ENCODE peak calls at places on chromosomes 1 and 21, in eight cellular contexts. One of them, this sample, is unnamed.

GRCh38 chr1:46605242-46605641 is 1.2 kb upstream of the MKNK1 start:
- DNase-seq in Caco-2: no peak
- DNase-seq in NCI-H1092 treated with DMSO at 0.1 percent for 48 hours: no peak
- DNase-seq in immature natural killer cell: peak
- DNase-seq in fibroblast of lung: no peak
- DNase-seq in stimulated activated CD8-positive, alpha-beta memory T cell treated with anti-CD3 and anti-CD28 coated beads, Interleukin-15, amount 100 ng/mL, for 4 hours: no peak
- DNase-seq in WTC11: no peak
- DNase-seq in mucosa of descending colon: peak
- DNase-seq in this sample: no peak

GRCh38 chr1:203104789-203105188 is 19.0 kb upstream of the MYOG start:
- DNase-seq in Caco-2: no peak
- DNase-seq in NCI-H1092 treated with DMSO at 0.1 percent for 48 hours: no peak
- DNase-seq in immature natural killer cell: no peak
- DNase-seq in fibroblast of lung: no peak
- DNase-seq in stimulated activated CD8-positive, alpha-beta memory T cell treated with anti-CD3 and anti-CD28 coated beads, Interleukin-15, amount 100 ng/mL, for 4 hours: no peak
- DNase-seq in WTC11: no peak
- DNase-seq in mucosa of descending colon: no peak
- DNase-seq in this sample: no peak

GRCh38 chr1:238088891-238089290 is 198.2 kb upstream of the ZP4 start:
- DNase-seq in Caco-2: no peak
- DNase-seq in NCI-H1092 treated with DMSO at 0.1 percent for 48 hours: peak
- DNase-seq in immature natural killer cell: no peak
- DNase-seq in fibroblast of lung: peak
- DNase-seq in stimulated activated CD8-positive, alpha-beta memory T cell treated with anti-CD3 and anti-CD28 coated beads, Interleukin-15, amount 100 ng/mL, for 4 hours: no peak
- DNase-seq in WTC11: no peak
- DNase-seq in mucosa of descending colon: no peak
- DNase-seq in this sample: no peak

GRCh38 chr1:226643701-226644540 is 95.2 kb downstream of the ITPKB start:
- DNase-seq in Caco-2: no peak
- DNase-seq in NCI-H1092 treated with DMSO at 0.1 percent for 48 hours: no peak
- DNase-seq in immature natural killer cell: no peak
- DNase-seq in fibroblast of lung: no peak
- DNase-seq in stimulated activated CD8-positive, alpha-beta memory T cell treated with anti-CD3 and anti-CD28 coated beads, Interleukin-15, amount 100 ng/mL, for 4 hours: no peak
- DNase-seq in WTC11: no peak
- DNase-seq in mucosa of descending colon: no peak
- DNase-seq in this sample: no peak

GRCh38 chr1:198649598-198650338 is 10.9 kb downstream of the PTPRC start:
- DNase-seq in Caco-2: no peak
- DNase-seq in NCI-H1092 treated with DMSO at 0.1 percent for 48 hours: no peak
- DNase-seq in immature natural killer cell: no peak
- DNase-seq in fibroblast of lung: no peak
- DNase-seq in stimulated activated CD8-positive, alpha-beta memory T cell treated with anti-CD3 and anti-CD28 coated beads, Interleukin-15, amount 100 ng/mL, for 4 hours: no peak
- DNase-seq in WTC11: no peak
- DNase-seq in mucosa of descending colon: no peak
- DNase-seq in this sample: no peak

GRCh38 chr1:35569956-35570355 is 3.2 kb upstream of the TFAP2E start:
- DNase-seq in Caco-2: no peak
- DNase-seq in NCI-H1092 treated with DMSO at 0.1 percent for 48 hours: no peak
- DNase-seq in immature natural killer cell: no peak
- DNase-seq in fibroblast of lung: peak
- DNase-seq in stimulated activated CD8-positive, alpha-beta memory T cell treated with anti-CD3 and anti-CD28 coated beads, Interleukin-15, amount 100 ng/mL, for 4 hours: no peak
- DNase-seq in WTC11: no peak
- DNase-seq in mucosa of descending colon: no peak
- DNase-seq in this sample: no peak

GRCh38 chr1:75618382-75618781 is 7.5 kb upstream of the SLC44A5 start:
- DNase-seq in Caco-2: no peak
- DNase-seq in NCI-H1092 treated with DMSO at 0.1 percent for 48 hours: no peak
- DNase-seq in immature natural killer cell: no peak
- DNase-seq in fibroblast of lung: no peak
- DNase-seq in stimulated activated CD8-positive, alpha-beta memory T cell treated with anti-CD3 and anti-CD28 coated beads, Interleukin-15, amount 100 ng/mL, for 4 hours: no peak
- DNase-seq in WTC11: no peak
- DNase-seq in mucosa of descending colon: no peak
- DNase-seq in this sample: no peak

GRCh38 chr1:32893198-32894018 is 7.1 kb downstream of the HPCA start:
- DNase-seq in Caco-2: peak
- DNase-seq in NCI-H1092 treated with DMSO at 0.1 percent for 48 hours: peak
- DNase-seq in immature natural killer cell: no peak
- DNase-seq in fibroblast of lung: peak
- DNase-seq in stimulated activated CD8-positive, alpha-beta memory T cell treated with anti-CD3 and anti-CD28 coated beads, Interleukin-15, amount 100 ng/mL, for 4 hours: no peak
- DNase-seq in WTC11: peak
- DNase-seq in mucosa of descending colon: peak
- DNase-seq in this sample: peak

GRCh38 chr21:26845066-26845749 is at the start of gene ADAMTS1:
- DNase-seq in Caco-2: no peak
- DNase-seq in NCI-H1092 treated with DMSO at 0.1 percent for 48 hours: peak
- DNase-seq in immature natural killer cell: peak
- DNase-seq in fibroblast of lung: peak
- DNase-seq in stimulated activated CD8-positive, alpha-beta memory T cell treated with anti-CD3 and anti-CD28 coated beads, Interleukin-15, amount 100 ng/mL, for 4 hours: no peak
- DNase-seq in WTC11: peak
- DNase-seq in mucosa of descending colon: peak
- DNase-seq in this sample: peak

GRCh38 chr1:104801344-104801743 is 1051.6 kb downstream of the AMY1C start:
- DNase-seq in Caco-2: no peak
- DNase-seq in NCI-H1092 treated with DMSO at 0.1 percent for 48 hours: no peak
- DNase-seq in immature natural killer cell: no peak
- DNase-seq in fibroblast of lung: no peak
- DNase-seq in stimulated activated CD8-positive, alpha-beta memory T cell treated with anti-CD3 and anti-CD28 coated beads, Interleukin-15, amount 100 ng/mL, for 4 hours: no peak
- DNase-seq in WTC11: no peak
- DNase-seq in mucosa of descending colon: no peak
- DNase-seq in this sample: no peak

GRCh38 chr1:32754282-32755097 is 51.9 kb upstream of the SYNC start:
- DNase-seq in Caco-2: no peak
- DNase-seq in NCI-H1092 treated with DMSO at 0.1 percent for 48 hours: peak
- DNase-seq in immature natural killer cell: peak
- DNase-seq in fibroblast of lung: peak
- DNase-seq in stimulated activated CD8-positive, alpha-beta memory T cell treated with anti-CD3 and anti-CD28 coated beads, Interleukin-15, amount 100 ng/mL, for 4 hours: peak
- DNase-seq in WTC11: peak
- DNase-seq in mucosa of descending colon: no peak
- DNase-seq in this sample: peak

GRCh38 chr21:38948377-38948776 is 142.6 kb downstream of the ETS2 start:
- DNase-seq in Caco-2: no peak
- DNase-seq in NCI-H1092 treated with DMSO at 0.1 percent for 48 hours: no peak
- DNase-seq in immature natural killer cell: no peak
- DNase-seq in fibroblast of lung: peak
- DNase-seq in stimulated activated CD8-positive, alpha-beta memory T cell treated with anti-CD3 and anti-CD28 coated beads, Interleukin-15, amount 100 ng/mL, for 4 hours: no peak
- DNase-seq in WTC11: no peak
- DNase-seq in mucosa of descending colon: no peak
- DNase-seq in this sample: no peak

GRCh38 chr1:193406901-193407300 is 220.5 kb upstream of the B3GALT2 start:
- DNase-seq in Caco-2: peak
- DNase-seq in NCI-H1092 treated with DMSO at 0.1 percent for 48 hours: peak
- DNase-seq in immature natural killer cell: peak
- DNase-seq in fibroblast of lung: peak
- DNase-seq in stimulated activated CD8-positive, alpha-beta memory T cell treated with anti-CD3 and anti-CD28 coated beads, Interleukin-15, amount 100 ng/mL, for 4 hours: no peak
- DNase-seq in WTC11: no peak
- DNase-seq in mucosa of descending colon: peak
- DNase-seq in this sample: peak

GRCh38 chr1:34188418-34188817 is 11.7 kb downstream of the C1orf94 start:
- DNase-seq in Caco-2: no peak
- DNase-seq in NCI-H1092 treated with DMSO at 0.1 percent for 48 hours: no peak
- DNase-seq in immature natural killer cell: no peak
- DNase-seq in fibroblast of lung: no peak
- DNase-seq in stimulated activated CD8-positive, alpha-beta memory T cell treated with anti-CD3 and anti-CD28 coated beads, Interleukin-15, amount 100 ng/mL, for 4 hours: no peak
- DNase-seq in WTC11: peak
- DNase-seq in mucosa of descending colon: no peak
- DNase-seq in this sample: no peak

GRCh38 chr1:62689524-62689923 is 1.3 kb upstream of the DOCK7 start:
- DNase-seq in Caco-2: no peak
- DNase-seq in NCI-H1092 treated with DMSO at 0.1 percent for 48 hours: no peak
- DNase-seq in immature natural killer cell: no peak
- DNase-seq in fibroblast of lung: peak
- DNase-seq in stimulated activated CD8-positive, alpha-beta memory T cell treated with anti-CD3 and anti-CD28 coated beads, Interleukin-15, amount 100 ng/mL, for 4 hours: no peak
- DNase-seq in WTC11: no peak
- DNase-seq in mucosa of descending colon: no peak
- DNase-seq in this sample: peak